ENCODE peak calls at places on chromosomes 11 and 22, in four cellular contexts. One of them, this sample, is unnamed.

GRCh38 chr11:74701351-74701750 is 29.9 kb downstream of the CHRDL2 start:
- DNase-seq in sigmoid colon: no peak
- DNase-seq in GM12891: no peak
- DNase-seq in breast epithelium: no peak
- DNase-seq in this sample: no peak

GRCh38 chr11:81394324-81394723 is 1339.3 kb downstream of the FAM181B start:
- DNase-seq in sigmoid colon: no peak
- DNase-seq in GM12891: no peak
- DNase-seq in breast epithelium: no peak
- DNase-seq in this sample: no peak

GRCh38 chr11:77075425-77075905 is 8.7 kb downstream of the CAPN5 start:
- DNase-seq in sigmoid colon: peak; percentile 57
- DNase-seq in GM12891: no peak
- DNase-seq in breast epithelium: peak; percentile 37
- DNase-seq in this sample: no peak

GRCh38 chr11:131370090-131370751 is at the start of gene NTM:
- DNase-seq in sigmoid colon: peak; percentile 77
- DNase-seq in GM12891: no peak
- DNase-seq in breast epithelium: no peak
- DNase-seq in this sample: peak; percentile 23

GRCh38 chr11:112336356-112336886 is 75.8 kb upstream of the PLET1 start:
- DNase-seq in sigmoid colon: no peak
- DNase-seq in GM12891: no peak
- DNase-seq in breast epithelium: no peak
- DNase-seq in this sample: no peak

GRCh38 chr11:35362571-35362980 is 56.8 kb downstream of the SLC1A2 start:
- DNase-seq in sigmoid colon: no peak
- DNase-seq in GM12891: no peak
- DNase-seq in breast epithelium: no peak
- DNase-seq in this sample: no peak

GRCh38 chr11:117316197-117316961 is at the start of gene BACE1:
- DNase-seq in sigmoid colon: peak; percentile 92
- DNase-seq in GM12891: no peak
- DNase-seq in breast epithelium: peak; percentile 71
- DNase-seq in this sample: peak; percentile 71

GRCh38 chr11:3605721-3606324 is 36.0 kb downstream of the ART5 start:
- DNase-seq in sigmoid colon: no peak
- DNase-seq in GM12891: no peak
- DNase-seq in breast epithelium: no peak
- DNase-seq in this sample: peak; percentile 36

GRCh38 chr11:35947437-35947836 is 3.6 kb downstream of the LDLRAD3 start:
- DNase-seq in sigmoid colon: no peak
- DNase-seq in GM12891: no peak
- DNase-seq in breast epithelium: no peak
- DNase-seq in this sample: no peak

GRCh38 chr11:130202009-130202817 is 42.6 kb downstream of the ST14 start:
- DNase-seq in sigmoid colon: peak; percentile 43
- DNase-seq in GM12891: no peak
- DNase-seq in breast epithelium: no peak
- DNase-seq in this sample: no peak

GRCh38 chr11:69636512-69636866 is 4.5 kb upstream of the CCND1 start:
- DNase-seq in sigmoid colon: peak; percentile 82
- DNase-seq in GM12891: no peak
- DNase-seq in breast epithelium: peak; percentile 69
- DNase-seq in this sample: no peak

GRCh38 chr11:119993732-119994131 is 144.2 kb downstream of the TRIM29 start:
- DNase-seq in sigmoid colon: no peak
- DNase-seq in GM12891: no peak
- DNase-seq in breast epithelium: peak; percentile 62
- DNase-seq in this sample: peak; percentile 88

GRCh38 chr11:35491231-35491871 is 34.1 kb downstream of the PAMR1 start:
- DNase-seq in sigmoid colon: no peak
- DNase-seq in GM12891: no peak
- DNase-seq in breast epithelium: no peak
- DNase-seq in this sample: no peak

GRCh38 chr11:61122761-61123160 is 20.5 kb downstream of the CD5 start:
- DNase-seq in sigmoid colon: peak; percentile 56
- DNase-seq in GM12891: no peak
- DNase-seq in breast epithelium: no peak
- DNase-seq in this sample: no peak

GRCh38 chr11:126978911-126979310 is 21.7 kb downstream of the KIRREL3 start:
- DNase-seq in sigmoid colon: no peak
- DNase-seq in GM12891: no peak
- DNase-seq in breast epithelium: no peak
- DNase-seq in this sample: no peak

GRCh38 chr11:95762513-95762912 is 27.1 kb downstream of the FAM76B start:
- DNase-seq in sigmoid colon: no peak
- DNase-seq in GM12891: no peak
- DNase-seq in breast epithelium: no peak
- DNase-seq in this sample: no peak

GRCh38 chr11:133576351-133576750 is 44.0 kb upstream of the OPCML start:
- DNase-seq in sigmoid colon: no peak
- DNase-seq in GM12891: no peak
- DNase-seq in breast epithelium: no peak
- DNase-seq in this sample: no peak

GRCh38 chr11:65290448-65291165 is 24.1 kb upstream of the CDC42EP2 start:
- DNase-seq in sigmoid colon: peak; percentile 99
- DNase-seq in GM12891: no peak
- DNase-seq in breast epithelium: no peak
- DNase-seq in this sample: no peak

GRCh38 chr22:24244144-24244787 is 616 bp downstream of the GGT5 start:
- DNase-seq in sigmoid colon: no peak
- DNase-seq in GM12891: no peak
- DNase-seq in breast epithelium: no peak
- DNase-seq in this sample: no peak

GRCh38 chr11:19344661-19345518 is 104.1 kb upstream of the E2F8 start:
- DNase-seq in sigmoid colon: peak; percentile 66
- DNase-seq in GM12891: peak; percentile 66
- DNase-seq in breast epithelium: peak; percentile 56
- DNase-seq in this sample: no peak

GRCh38 chr11:122038543-122038942 is 77.5 kb downstream of the BLID start:
- DNase-seq in sigmoid colon: no peak
- DNase-seq in GM12891: no peak
- DNase-seq in breast epithelium: no peak
- DNase-seq in this sample: no peak

GRCh38 chr11:105763594-105763993 is 153.7 kb downstream of the GRIA4 start:
- DNase-seq in sigmoid colon: no peak
- DNase-seq in GM12891: no peak
- DNase-seq in breast epithelium: no peak
- DNase-seq in this sample: no peak

GRCh38 chr11:121578216-121579063 is 125.7 kb upstream of the SORL1-AS1 start:
- DNase-seq in sigmoid colon: no peak
- DNase-seq in GM12891: no peak
- DNase-seq in breast epithelium: no peak
- DNase-seq in this sample: no peak

GRCh38 chr11:59510917-59511589 is at the start of gene OR4D9:
- DNase-seq in sigmoid colon: no peak
- DNase-seq in GM12891: no peak
- DNase-seq in breast epithelium: no peak
- DNase-seq in this sample: no peak

GRCh38 chr11:44628730-44629361 is 63.4 kb downstream of the CD82 start:
- DNase-seq in sigmoid colon: peak; percentile 46
- DNase-seq in GM12891: no peak
- DNase-seq in breast epithelium: no peak
- DNase-seq in this sample: peak; percentile 1

GRCh38 chr11:120130991-120131760 is 6.7 kb downstream of the TRIM29 start:
- DNase-seq in sigmoid colon: peak; percentile 33
- DNase-seq in GM12891: no peak
- DNase-seq in breast epithelium: peak; percentile 22
- DNase-seq in this sample: no peak

GRCh38 chr11:17388609-17389204 is at the start of gene KCNJ11:
- DNase-seq in sigmoid colon: no peak
- DNase-seq in GM12891: peak; percentile 44
- DNase-seq in breast epithelium: no peak
- DNase-seq in this sample: no peak

GRCh38 chr22:43090130-43090789 is 1.1 kb upstream of the TTLL1 start:
- DNase-seq in sigmoid colon: peak; percentile 72
- DNase-seq in GM12891: peak; percentile 61
- DNase-seq in breast epithelium: no peak
- DNase-seq in this sample: peak; percentile 58

GRCh38 chr11:11973361-11973800 is 35.0 kb downstream of the DKK3 start:
- DNase-seq in sigmoid colon: peak; percentile 88
- DNase-seq in GM12891: no peak
- DNase-seq in breast epithelium: no peak
- DNase-seq in this sample: peak; percentile 26

GRCh38 chr11:1831338-1832180 is 3.2 kb upstream of the SYT8 start:
- DNase-seq in sigmoid colon: no peak
- DNase-seq in GM12891: peak; percentile 16
- DNase-seq in breast epithelium: no peak
- DNase-seq in this sample: no peak

GRCh38 chr22:50074551-50075042 is 10.6 kb downstream of the MLC1 start:
- DNase-seq in sigmoid colon: no peak
- DNase-seq in GM12891: no peak
- DNase-seq in breast epithelium: no peak
- DNase-seq in this sample: no peak

GRCh38 chr11:70046089-70046488 is 32.0 kb upstream of the ANO1 start:
- DNase-seq in sigmoid colon: no peak
- DNase-seq in GM12891: no peak
- DNase-seq in breast epithelium: no peak
- DNase-seq in this sample: no peak

GRCh38 chr22:33854724-33855123 is 65.6 kb downstream of the LARGE1 start:
- DNase-seq in sigmoid colon: no peak
- DNase-seq in GM12891: no peak
- DNase-seq in breast epithelium: no peak
- DNase-seq in this sample: no peak

GRCh38 chr11:63804259-63804658 is 9.0 kb upstream of the SPINDOC start:
- DNase-seq in sigmoid colon: no peak
- DNase-seq in GM12891: no peak
- DNase-seq in breast epithelium: no peak
- DNase-seq in this sample: peak; percentile 88

GRCh38 chr22:39956932-39957664 is 3.1 kb upstream of the TMA7B start:
- DNase-seq in sigmoid colon: no peak
- DNase-seq in GM12891: peak; percentile 24
- DNase-seq in breast epithelium: no peak
- DNase-seq in this sample: no peak

GRCh38 chr22:41831383-41831782 is 1.5 kb upstream of the SREBF2 start:
- DNase-seq in sigmoid colon: no peak
- DNase-seq in GM12891: no peak
- DNase-seq in breast epithelium: no peak
- DNase-seq in this sample: no peak

GRCh38 chr22:50603511-50604255 is 3.1 kb downstream of the MAPK8IP2 start:
- DNase-seq in sigmoid colon: no peak
- DNase-seq in GM12891: no peak
- DNase-seq in breast epithelium: no peak
- DNase-seq in this sample: no peak

GRCh38 chr11:130047141-130047540 is 22.6 kb upstream of the APLP2 start:
- DNase-seq in sigmoid colon: no peak
- DNase-seq in GM12891: no peak
- DNase-seq in breast epithelium: no peak
- DNase-seq in this sample: no peak

DNA sequence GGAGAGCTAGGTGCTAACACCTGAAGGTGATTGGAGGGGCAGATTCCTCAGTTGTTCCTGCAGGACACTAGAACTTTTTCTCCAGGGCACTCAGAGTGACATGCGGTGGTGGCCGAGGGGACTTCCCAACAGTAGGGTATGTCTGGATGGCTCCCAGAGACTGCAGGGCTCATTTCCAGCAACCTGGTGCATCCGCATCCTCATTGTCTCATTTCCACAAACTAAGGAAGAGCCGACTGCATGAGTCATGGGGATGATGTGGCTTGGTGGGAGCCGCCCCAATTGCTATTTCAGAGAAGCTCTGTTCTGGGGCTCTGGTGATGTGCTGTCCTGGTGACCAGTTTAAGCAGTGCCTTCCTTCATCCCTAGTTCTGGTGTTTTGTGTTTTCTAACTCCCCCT is 2.8 kb upstream of the ROBO4 start:
- DNase-seq in sigmoid colon: peak; percentile 71
- DNase-seq in GM12891: no peak
- DNase-seq in breast epithelium: no peak
- DNase-seq in this sample: no peak
- TF ChIP-seq POLR2AphosphoS5 in sigmoid colon: peak; percentile 19
- TF ChIP-seq POLR2AphosphoS5 in GM12891: no peak
- TF ChIP-seq POLR2AphosphoS5 in breast epithelium: no peak
- TF ChIP-seq POLR2AphosphoS5 in this sample: no peak

DNA sequence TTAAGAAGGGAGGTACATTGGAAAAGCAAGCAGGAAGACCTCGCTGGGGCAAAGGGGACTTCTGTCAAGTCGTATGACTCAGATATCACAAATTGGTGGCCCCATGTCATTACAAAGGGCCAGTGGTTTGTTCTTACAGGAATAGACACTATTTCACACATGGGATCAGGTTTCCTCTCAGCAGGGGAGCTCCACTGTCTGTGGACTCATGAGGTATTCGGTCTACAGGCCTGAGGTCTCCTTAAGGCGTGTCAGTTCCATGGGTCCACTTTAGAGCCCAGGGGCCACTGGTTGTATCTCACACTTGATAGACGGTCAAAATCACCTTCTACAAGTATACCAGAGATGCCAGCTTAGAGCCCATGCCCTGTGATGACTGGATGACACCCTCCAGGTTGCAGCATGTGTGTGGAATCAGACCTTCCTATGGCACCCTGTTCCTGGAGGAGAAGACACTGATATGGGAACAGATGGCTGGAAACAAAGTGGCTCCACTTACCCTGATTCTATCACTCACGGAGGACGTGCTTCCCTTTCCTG is 288.1 kb upstream of the B3GAT1 start:
- DNase-seq in sigmoid colon: no peak
- DNase-seq in GM12891: no peak
- DNase-seq in breast epithelium: no peak
- DNase-seq in this sample: no peak
- TF ChIP-seq POLR2AphosphoS5 in sigmoid colon: no peak
- TF ChIP-seq POLR2AphosphoS5 in GM12891: no peak
- TF ChIP-seq POLR2AphosphoS5 in breast epithelium: no peak
- TF ChIP-seq POLR2AphosphoS5 in this sample: no peak

GRCh38 chr11:66418168-66418985 is 2.5 kb upstream of the NPAS4 start:
- DNase-seq in sigmoid colon: peak; percentile 97
- DNase-seq in GM12891: peak; percentile 49
- DNase-seq in breast epithelium: peak; percentile 60
- DNase-seq in this sample: peak; percentile 25
- TF ChIP-seq POLR2AphosphoS5 in sigmoid colon: peak; percentile 80
- TF ChIP-seq POLR2AphosphoS5 in GM12891: no peak
- TF ChIP-seq POLR2AphosphoS5 in breast epithelium: no peak
- TF ChIP-seq POLR2AphosphoS5 in this sample: peak; percentile 64

DNA sequence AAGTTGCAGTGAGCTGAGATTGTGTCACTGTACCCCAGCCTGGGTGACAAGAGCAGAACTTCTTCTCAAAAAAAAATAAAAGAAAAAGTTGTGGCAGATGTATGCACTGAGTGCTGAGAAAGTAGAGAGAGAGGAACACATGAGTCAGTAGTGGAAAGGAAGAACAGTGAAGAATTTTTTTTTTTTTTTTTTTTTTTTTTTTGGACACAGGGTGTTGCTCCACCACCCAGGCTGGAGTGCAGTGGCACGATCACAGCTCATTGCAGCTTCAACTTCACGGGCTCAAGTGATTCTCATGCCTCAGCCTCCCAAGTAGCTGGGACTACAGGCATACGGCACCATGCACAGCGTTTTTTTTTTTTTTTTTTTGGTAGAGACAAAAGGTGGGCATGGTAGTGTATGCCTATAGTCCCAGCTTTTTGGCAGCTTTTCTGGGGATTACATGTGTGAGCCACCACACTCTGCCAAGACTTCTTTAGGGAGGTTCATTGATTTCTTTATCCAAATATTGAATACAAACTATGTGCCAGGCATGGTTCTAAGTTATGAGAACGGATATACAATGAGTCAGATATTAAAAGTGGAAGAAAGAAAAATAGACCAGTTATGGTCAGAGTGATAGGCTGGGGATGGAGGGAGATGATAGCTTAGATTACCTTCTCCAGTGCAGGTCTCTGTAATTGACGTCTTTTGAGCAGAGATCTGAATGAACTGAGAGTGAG is 62.0 kb downstream of the YAP1 start:
- DNase-seq in sigmoid colon: no peak
- DNase-seq in GM12891: no peak
- DNase-seq in breast epithelium: no peak
- DNase-seq in this sample: no peak
- TF ChIP-seq POLR2AphosphoS5 in sigmoid colon: no peak
- TF ChIP-seq POLR2AphosphoS5 in GM12891: no peak
- TF ChIP-seq POLR2AphosphoS5 in breast epithelium: no peak
- TF ChIP-seq POLR2AphosphoS5 in this sample: no peak